ENCODE peak calls at places on chromosomes 1 and 21, in ten cellular contexts. O is cardiac muscle cell, S is esophagus squamous epithelium, J is lower lobe of right lung, E is ovary, T is fibroblast of the aortic adventitia, W is neural progenitor cell, G is cardiac fibroblast, F is stomach, Q is IMR-90. C is an unnamed sample.

GRCh38 chr1:46110521-46110920 is 21.9 kb downstream of the PIK3R3 start:
- DNase-seq in O (no peak), S (no peak), J (no peak), E (no peak), T (no peak), W (no peak), G (no peak), F (no peak), Q (no peak), C (no peak)

GRCh38 chr1:117022089-117022488 is 20.5 kb downstream of the CD101 start:
- DNase-seq in O (no peak), S (no peak), J (no peak), E (no peak), T (no peak), W (no peak), G (no peak), F (no peak), Q (no peak), C (no peak)

GRCh38 chr1:159207774-159208459 is 3.2 kb downstream of the ACKR1 start:
- DNase-seq in O (peak; percentile 45), S (no peak), J (no peak), E (no peak), T (no peak), W (peak; percentile 55), G (peak; percentile 61), F (no peak), Q (no peak), C (no peak)

GRCh38 chr1:17653728-17654351 is 101.3 kb upstream of the ACTL8 start:
- DNase-seq in O (peak; percentile 71), S (no peak), J (no peak), E (peak; percentile 47), T (peak; percentile 48), W (peak; percentile 79), G (peak; percentile 59), F (no peak), Q (peak; percentile 50), C (peak; percentile 72)

GRCh38 chr21:15935530-15935929 is 205.7 kb downstream of the USP25 start:
- DNase-seq in O (no peak), S (no peak), J (no peak), E (no peak), T (no peak), W (no peak), G (no peak), F (no peak), Q (no peak), C (no peak)

GRCh38 chr1:2478100-2478499 is 2.0 kb downstream of the PLCH2 start:
- DNase-seq in O (no peak), S (no peak), J (no peak), E (no peak), T (no peak), W (no peak), G (no peak), F (peak; percentile 29), Q (no peak), C (no peak)

GRCh38 chr1:245717611-245718010 is 562.8 kb downstream of the KIF26B start:
- DNase-seq in O (no peak), S (no peak), J (no peak), E (no peak), T (no peak), W (no peak), G (no peak), F (no peak), Q (no peak), C (peak; percentile 25)

GRCh38 chr1:8276173-8276914 is 41.6 kb upstream of the SLC45A1 start:
- DNase-seq in O (no peak), S (no peak), J (no peak), E (no peak), T (no peak), W (peak; percentile 29), G (no peak), F (no peak), Q (no peak), C (no peak)

GRCh38 chr1:59020151-59020997 is 236.5 kb upstream of the JUN start:
- DNase-seq in O (no peak), S (no peak), J (peak; percentile 54), E (peak; percentile 65), T (peak; percentile 80), W (no peak), G (peak; percentile 77), F (peak; percentile 56), Q (peak; percentile 86), C (peak; percentile 86)

GRCh38 chr1:224506141-224506814 is 71.7 kb upstream of the WDR26 start:
- DNase-seq in O (no peak), S (no peak), J (no peak), E (no peak), T (no peak), W (peak; percentile 37), G (no peak), F (no peak), Q (peak; percentile 36), C (no peak)
- H3K4me3 ChIP-seq in O (no peak overlapping the region), S (no peak overlapping the region), J (no peak overlapping the region), E (no peak overlapping the region), T (no peak overlapping the region), W (no peak overlapping the region), G (no peak overlapping the region), F (no peak overlapping the region), Q (no peak overlapping the region), C (no peak overlapping the region)

DNA sequence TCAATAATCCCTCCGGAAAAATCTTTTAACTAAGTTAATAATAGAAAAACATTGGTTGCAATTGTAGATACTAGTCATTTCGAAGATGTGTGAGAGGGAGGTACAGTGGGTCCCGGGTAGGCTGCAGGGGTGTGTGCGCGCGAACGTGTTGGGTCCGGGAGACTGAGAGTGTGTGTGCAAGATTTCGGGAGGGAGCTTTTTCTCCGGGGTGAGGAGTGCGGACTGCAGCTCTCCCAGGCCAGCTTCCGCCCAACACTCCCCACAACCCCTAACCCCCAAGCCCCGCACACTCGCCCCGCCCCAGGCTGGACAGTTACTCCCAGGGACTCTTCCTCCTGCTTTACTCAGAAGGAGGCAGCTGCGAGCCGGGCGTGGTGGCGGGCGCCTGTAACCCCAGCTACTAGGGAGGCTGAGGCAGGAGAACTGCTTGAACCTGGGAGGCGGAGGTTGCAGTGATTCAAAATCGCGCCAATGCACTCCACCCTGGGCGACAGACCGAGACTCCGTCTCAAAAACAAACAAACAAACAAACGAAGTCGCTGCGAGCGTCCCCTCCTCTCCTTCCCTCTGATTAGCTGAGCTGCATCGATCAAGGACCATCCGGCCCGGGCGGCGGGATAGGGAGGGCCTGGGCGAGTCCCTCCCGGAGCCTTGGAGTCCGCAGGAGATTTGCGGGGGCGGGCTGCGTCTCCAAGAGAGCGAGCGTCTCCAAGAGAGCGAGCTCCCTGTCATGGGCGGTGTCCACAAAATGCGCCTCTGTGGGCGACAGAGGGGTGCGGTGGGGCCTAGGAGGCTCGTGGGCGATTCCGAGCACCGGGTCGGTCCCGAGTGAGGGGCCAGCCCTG is 28.3 kb upstream of the PPM1J start:
- DNase-seq in O (no peak), S (no peak), J (no peak), E (no peak), T (peak; percentile 15), W (peak; percentile 41), G (no peak), F (no peak), Q (peak; percentile 19), C (peak; percentile 19)
- H3K4me3 ChIP-seq in O (no peak overlapping the region), S (peak overlapping the region; percentile 44), J (no peak overlapping the region), E (no peak overlapping the region), T (peak overlapping the region; percentile 9), W (peak overlapping the region; percentile 29), G (peak overlapping the region; percentile 22), F (peak overlapping the region; percentile 45), Q (peak overlapping the region; percentile 28), C (peak overlapping the region; percentile 46)

GRCh38 chr1:178870944-178871343 is at the start of gene ANGPTL1:
- DNase-seq in O (no peak), S (no peak), J (no peak), E (no peak), T (peak; percentile 42), W (peak; percentile 40), G (peak; percentile 39), F (no peak), Q (peak; percentile 73), C (peak; percentile 79)
- H3K4me3 ChIP-seq in O (no peak within 1 kb of the TSS), S (peak within 1 kb of the TSS; percentile 38), J (peak within 1 kb of the TSS; percentile 35), E (peak within 1 kb of the TSS; percentile 35), T (no peak within 1 kb of the TSS), W (no peak within 1 kb of the TSS), G (no peak within 1 kb of the TSS), F (peak within 1 kb of the TSS; percentile 7), Q (no peak within 1 kb of the TSS), C (peak within 1 kb of the TSS; percentile 47)

GRCh38 chr1:54500030-54500389 is 48.0 kb upstream of the ACOT11 start:
- DNase-seq in O (no peak), S (no peak), J (no peak), E (no peak), T (no peak), W (no peak), G (no peak), F (no peak), Q (no peak), C (no peak)
- H3K4me3 ChIP-seq in O (no peak overlapping the region), S (peak overlapping the region; percentile 45), J (peak overlapping the region; percentile 40), E (no peak overlapping the region), T (no peak overlapping the region), W (peak overlapping the region; percentile 50), G (no peak overlapping the region), F (peak overlapping the region; percentile 55), Q (no peak overlapping the region), C (no peak overlapping the region)

DNA sequence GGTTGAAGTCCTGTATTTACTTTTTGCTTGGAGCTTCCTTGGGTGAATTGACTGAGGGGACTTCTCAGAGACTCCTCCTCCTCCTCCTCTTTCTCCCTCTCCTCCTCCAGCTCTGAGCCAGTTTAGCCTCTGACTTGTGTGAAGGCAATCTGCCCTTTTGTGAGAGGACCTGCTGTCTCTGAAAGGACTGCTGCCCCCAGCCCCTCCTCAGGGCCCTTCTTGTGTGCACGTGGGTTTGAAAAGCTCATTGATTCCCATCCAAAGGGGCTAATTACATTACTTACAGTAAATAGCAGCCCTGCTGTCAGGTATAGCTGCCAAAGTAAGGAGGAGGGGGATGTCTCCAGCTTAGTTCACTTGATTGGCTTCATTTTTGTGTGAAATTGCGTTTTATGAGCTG is 2.0 kb upstream of the LHX9 start:
- DNase-seq in O (no peak), S (no peak), J (no peak), E (no peak), T (no peak), W (peak; percentile 85), G (no peak), F (no peak), Q (no peak), C (no peak)
- H3K4me3 ChIP-seq in O (no peak overlapping the region), S (no peak overlapping the region), J (no peak overlapping the region), E (no peak overlapping the region), T (no peak overlapping the region), W (peak overlapping the region; percentile 55), G (no peak overlapping the region), F (no peak overlapping the region), Q (no peak overlapping the region), C (no peak overlapping the region)

C was measured in choroid plexus epithelial cell.